ENCODE peak calls at places on chromosomes 16 and 17, in eight cellular contexts. One of them, this sample, is unnamed.

GRCh38 chr17:63974594-63975192 is 2.0 kb upstream of the SCN4A start:
- DNase-seq in AG10803: peak; percentile 41
- DNase-seq in keratinocyte: peak; percentile 60
- DNase-seq in HCT116: peak; percentile 57
- DNase-seq in ovary: no peak
- DNase-seq in neural progenitor cell: no peak
- DNase-seq in psoas muscle: peak; percentile 81
- DNase-seq in retinal pigment epithelial cell: no peak
- DNase-seq in this sample: no peak

GRCh38 chr16:57898961-57899360 is 72.0 kb downstream of the CNGB1 start:
- DNase-seq in AG10803: no peak
- DNase-seq in keratinocyte: no peak
- DNase-seq in HCT116: no peak
- DNase-seq in ovary: no peak
- DNase-seq in neural progenitor cell: peak; percentile 76
- DNase-seq in psoas muscle: no peak
- DNase-seq in retinal pigment epithelial cell: peak; percentile 21
- DNase-seq in this sample: no peak

GRCh38 chr17:65346166-65346565 is 209.0 kb downstream of the RGS9 start:
- DNase-seq in AG10803: no peak
- DNase-seq in keratinocyte: no peak
- DNase-seq in HCT116: no peak
- DNase-seq in ovary: no peak
- DNase-seq in neural progenitor cell: no peak
- DNase-seq in psoas muscle: no peak
- DNase-seq in retinal pigment epithelial cell: no peak
- DNase-seq in this sample: no peak

GRCh38 chr16:66701061-66701460 is 4.5 kb upstream of the CMTM4 start:
- DNase-seq in AG10803: no peak
- DNase-seq in keratinocyte: no peak
- DNase-seq in HCT116: no peak
- DNase-seq in ovary: no peak
- DNase-seq in neural progenitor cell: no peak
- DNase-seq in psoas muscle: no peak
- DNase-seq in retinal pigment epithelial cell: no peak
- DNase-seq in this sample: no peak

GRCh38 chr17:58121925-58122324 is 26.3 kb upstream of the OR4D1 start:
- DNase-seq in AG10803: peak; percentile 29
- DNase-seq in keratinocyte: no peak
- DNase-seq in HCT116: peak; percentile 59
- DNase-seq in ovary: no peak
- DNase-seq in neural progenitor cell: peak; percentile 54
- DNase-seq in psoas muscle: no peak
- DNase-seq in retinal pigment epithelial cell: no peak
- DNase-seq in this sample: no peak

GRCh38 chr17:9401434-9401833 is 174.2 kb downstream of the STX8 start:
- DNase-seq in AG10803: peak; percentile 69
- DNase-seq in keratinocyte: peak; percentile 40
- DNase-seq in HCT116: no peak
- DNase-seq in ovary: no peak
- DNase-seq in neural progenitor cell: no peak
- DNase-seq in psoas muscle: no peak
- DNase-seq in retinal pigment epithelial cell: peak; percentile 15
- DNase-seq in this sample: no peak

GRCh38 chr17:21678451-21679081 is 13.8 kb upstream of the KCNJ18 start:
- DNase-seq in AG10803: no peak
- DNase-seq in keratinocyte: no peak
- DNase-seq in HCT116: no peak
- DNase-seq in ovary: no peak
- DNase-seq in neural progenitor cell: no peak
- DNase-seq in psoas muscle: no peak
- DNase-seq in retinal pigment epithelial cell: no peak
- DNase-seq in this sample: no peak

GRCh38 chr16:31916056-31916488 is 42.5 kb downstream of the ZNF267 start:
- DNase-seq in AG10803: no peak
- DNase-seq in keratinocyte: no peak
- DNase-seq in HCT116: no peak
- DNase-seq in ovary: no peak
- DNase-seq in neural progenitor cell: no peak
- DNase-seq in psoas muscle: no peak
- DNase-seq in retinal pigment epithelial cell: no peak
- DNase-seq in this sample: no peak

GRCh38 chr16:57786632-57787518 is 15.4 kb downstream of the KIFC3 start:
- DNase-seq in AG10803: no peak
- DNase-seq in keratinocyte: no peak
- DNase-seq in HCT116: no peak
- DNase-seq in ovary: peak; percentile 70
- DNase-seq in neural progenitor cell: no peak
- DNase-seq in psoas muscle: peak; percentile 87
- DNase-seq in retinal pigment epithelial cell: no peak
- DNase-seq in this sample: no peak

GRCh38 chr17:10477701-10478100 is 8.3 kb upstream of the MYH4 start:
- DNase-seq in AG10803: no peak
- DNase-seq in keratinocyte: no peak
- DNase-seq in HCT116: no peak
- DNase-seq in ovary: no peak
- DNase-seq in neural progenitor cell: no peak
- DNase-seq in psoas muscle: no peak
- DNase-seq in retinal pigment epithelial cell: no peak
- DNase-seq in this sample: no peak

GRCh38 chr16:49731911-49732310 is 124.0 kb downstream of the ZNF423 start:
- DNase-seq in AG10803: no peak
- DNase-seq in keratinocyte: no peak
- DNase-seq in HCT116: no peak
- DNase-seq in ovary: no peak
- DNase-seq in neural progenitor cell: no peak
- DNase-seq in psoas muscle: no peak
- DNase-seq in retinal pigment epithelial cell: no peak
- DNase-seq in this sample: no peak

GRCh38 chr16:28981517-28981916 is 3.3 kb upstream of the LAT start:
- DNase-seq in AG10803: no peak
- DNase-seq in keratinocyte: no peak
- DNase-seq in HCT116: no peak
- DNase-seq in ovary: no peak
- DNase-seq in neural progenitor cell: peak; percentile 29
- DNase-seq in psoas muscle: no peak
- DNase-seq in retinal pigment epithelial cell: no peak
- DNase-seq in this sample: no peak

GRCh38 chr16:57638381-57638780 is 10.0 kb downstream of the ADGRG1 start:
- DNase-seq in AG10803: no peak
- DNase-seq in keratinocyte: no peak
- DNase-seq in HCT116: no peak
- DNase-seq in ovary: no peak
- DNase-seq in neural progenitor cell: no peak
- DNase-seq in psoas muscle: no peak
- DNase-seq in retinal pigment epithelial cell: no peak
- DNase-seq in this sample: no peak

GRCh38 chr17:15509095-15509494 is 41.7 kb upstream of the CDRT4 start:
- DNase-seq in AG10803: no peak
- DNase-seq in keratinocyte: no peak
- DNase-seq in HCT116: no peak
- DNase-seq in ovary: no peak
- DNase-seq in neural progenitor cell: no peak
- DNase-seq in psoas muscle: no peak
- DNase-seq in retinal pigment epithelial cell: no peak
- DNase-seq in this sample: no peak

GRCh38 chr17:63967953-63968352 is 4.8 kb downstream of the SCN4A start:
- DNase-seq in AG10803: no peak
- DNase-seq in keratinocyte: no peak
- DNase-seq in HCT116: no peak
- DNase-seq in ovary: no peak
- DNase-seq in neural progenitor cell: no peak
- DNase-seq in psoas muscle: peak; percentile 70
- DNase-seq in retinal pigment epithelial cell: no peak
- DNase-seq in this sample: no peak

GRCh38 chr17:27457731-27458523 is 1.7 kb downstream of the KSR1 start:
- DNase-seq in AG10803: peak; percentile 50
- DNase-seq in keratinocyte: no peak
- DNase-seq in HCT116: no peak
- DNase-seq in ovary: no peak
- DNase-seq in neural progenitor cell: peak; percentile 70
- DNase-seq in psoas muscle: no peak
- DNase-seq in retinal pigment epithelial cell: no peak
- DNase-seq in this sample: no peak

GRCh38 chr17:77258638-77259037 is 117.9 kb downstream of the SEC14L1 start:
- DNase-seq in AG10803: no peak
- DNase-seq in keratinocyte: no peak
- DNase-seq in HCT116: no peak
- DNase-seq in ovary: no peak
- DNase-seq in neural progenitor cell: no peak
- DNase-seq in psoas muscle: no peak
- DNase-seq in retinal pigment epithelial cell: no peak
- DNase-seq in this sample: no peak

GRCh38 chr17:77257596-77258458 is 117.1 kb downstream of the SEC14L1 start:
- DNase-seq in AG10803: no peak
- DNase-seq in keratinocyte: no peak
- DNase-seq in HCT116: no peak
- DNase-seq in ovary: no peak
- DNase-seq in neural progenitor cell: no peak
- DNase-seq in psoas muscle: no peak
- DNase-seq in retinal pigment epithelial cell: no peak
- DNase-seq in this sample: no peak

GRCh38 chr17:77257169-77257568 is 116.4 kb downstream of the SEC14L1 start:
- DNase-seq in AG10803: no peak
- DNase-seq in keratinocyte: no peak
- DNase-seq in HCT116: no peak
- DNase-seq in ovary: no peak
- DNase-seq in neural progenitor cell: no peak
- DNase-seq in psoas muscle: no peak
- DNase-seq in retinal pigment epithelial cell: no peak
- DNase-seq in this sample: no peak

GRCh38 chr17:77254961-77255741 is 114.4 kb downstream of the SEC14L1 start:
- DNase-seq in AG10803: peak; percentile 91
- DNase-seq in keratinocyte: peak; percentile 95
- DNase-seq in HCT116: peak; percentile 89
- DNase-seq in ovary: peak; percentile 27
- DNase-seq in neural progenitor cell: peak; percentile 25
- DNase-seq in psoas muscle: no peak
- DNase-seq in retinal pigment epithelial cell: peak; percentile 99
- DNase-seq in this sample: peak; percentile 82

GRCh38 chr17:77256710-77257109 is 115.9 kb downstream of the SEC14L1 start:
- DNase-seq in AG10803: no peak
- DNase-seq in keratinocyte: no peak
- DNase-seq in HCT116: no peak
- DNase-seq in ovary: no peak
- DNase-seq in neural progenitor cell: no peak
- DNase-seq in psoas muscle: no peak
- DNase-seq in retinal pigment epithelial cell: no peak
- DNase-seq in this sample: no peak
- TF ChIP-seq CTCF in AG10803: no peak
- TF ChIP-seq CTCF in keratinocyte: no peak
- TF ChIP-seq CTCF in HCT116: peak; percentile 46
- TF ChIP-seq CTCF in ovary: no peak
- TF ChIP-seq CTCF in neural progenitor cell: no peak
- TF ChIP-seq CTCF in psoas muscle: no peak
- TF ChIP-seq CTCF in retinal pigment epithelial cell: peak; percentile 24
- TF ChIP-seq CTCF in this sample: no peak

GRCh38 chr16:74865922-74866598 is 91.4 kb upstream of the FA2H start:
- DNase-seq in AG10803: peak; percentile 37
- DNase-seq in keratinocyte: no peak
- DNase-seq in HCT116: no peak
- DNase-seq in ovary: no peak
- DNase-seq in neural progenitor cell: peak; percentile 42
- DNase-seq in psoas muscle: no peak
- DNase-seq in retinal pigment epithelial cell: no peak
- DNase-seq in this sample: no peak
- H3K4me3 ChIP-seq in AG10803: no peak overlapping the region
- H3K4me3 ChIP-seq in keratinocyte: no peak overlapping the region
- H3K4me3 ChIP-seq in HCT116: no peak overlapping the region
- H3K4me3 ChIP-seq in ovary: no peak overlapping the region
- H3K4me3 ChIP-seq in neural progenitor cell: no peak overlapping the region
- H3K4me3 ChIP-seq in psoas muscle: no peak overlapping the region
- H3K4me3 ChIP-seq in retinal pigment epithelial cell: no peak overlapping the region
- H3K4me3 ChIP-seq in this sample: no peak overlapping the region

DNA sequence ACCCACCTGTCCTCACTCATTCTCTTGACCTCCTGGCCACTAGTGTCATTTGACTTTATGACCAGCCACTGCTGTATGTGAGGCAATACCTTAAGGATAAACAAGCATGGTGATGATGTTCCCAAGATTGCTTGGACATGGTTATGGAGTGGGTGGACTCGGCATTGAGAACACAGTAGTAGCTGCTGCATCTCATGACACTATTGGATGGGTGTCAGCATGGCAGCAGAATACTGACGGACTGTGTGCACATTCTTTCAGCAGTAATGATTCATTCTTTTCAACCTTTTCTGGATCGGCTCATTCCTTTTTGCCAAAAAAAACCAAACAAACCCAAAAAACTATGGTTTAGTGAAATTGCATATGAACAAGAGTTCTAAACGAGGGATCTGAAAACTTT is 13.5 kb downstream of the SPECC1 start:
- DNase-seq in AG10803: no peak
- DNase-seq in keratinocyte: no peak
- DNase-seq in HCT116: no peak
- DNase-seq in ovary: no peak
- DNase-seq in neural progenitor cell: no peak
- DNase-seq in psoas muscle: no peak
- DNase-seq in retinal pigment epithelial cell: no peak
- DNase-seq in this sample: no peak
- TF ChIP-seq CTCF in AG10803: no peak
- TF ChIP-seq CTCF in keratinocyte: no peak
- TF ChIP-seq CTCF in HCT116: no peak
- TF ChIP-seq CTCF in ovary: no peak
- TF ChIP-seq CTCF in neural progenitor cell: no peak
- TF ChIP-seq CTCF in psoas muscle: no peak
- TF ChIP-seq CTCF in retinal pigment epithelial cell: no peak
- TF ChIP-seq CTCF in this sample: no peak

GRCh38 chr17:1735418-1735817 is 7.3 kb upstream of the SERPINF2 start:
- DNase-seq in AG10803: no peak
- DNase-seq in keratinocyte: no peak
- DNase-seq in HCT116: no peak
- DNase-seq in ovary: no peak
- DNase-seq in neural progenitor cell: no peak
- DNase-seq in psoas muscle: no peak
- DNase-seq in retinal pigment epithelial cell: no peak
- DNase-seq in this sample: no peak
- H3K4me3 ChIP-seq in AG10803: no peak overlapping the region
- H3K4me3 ChIP-seq in keratinocyte: no peak overlapping the region
- H3K4me3 ChIP-seq in HCT116: no peak overlapping the region
- H3K4me3 ChIP-seq in ovary: no peak overlapping the region
- H3K4me3 ChIP-seq in neural progenitor cell: no peak overlapping the region
- H3K4me3 ChIP-seq in psoas muscle: no peak overlapping the region
- H3K4me3 ChIP-seq in retinal pigment epithelial cell: no peak overlapping the region
- H3K4me3 ChIP-seq in this sample: no peak overlapping the region

DNA sequence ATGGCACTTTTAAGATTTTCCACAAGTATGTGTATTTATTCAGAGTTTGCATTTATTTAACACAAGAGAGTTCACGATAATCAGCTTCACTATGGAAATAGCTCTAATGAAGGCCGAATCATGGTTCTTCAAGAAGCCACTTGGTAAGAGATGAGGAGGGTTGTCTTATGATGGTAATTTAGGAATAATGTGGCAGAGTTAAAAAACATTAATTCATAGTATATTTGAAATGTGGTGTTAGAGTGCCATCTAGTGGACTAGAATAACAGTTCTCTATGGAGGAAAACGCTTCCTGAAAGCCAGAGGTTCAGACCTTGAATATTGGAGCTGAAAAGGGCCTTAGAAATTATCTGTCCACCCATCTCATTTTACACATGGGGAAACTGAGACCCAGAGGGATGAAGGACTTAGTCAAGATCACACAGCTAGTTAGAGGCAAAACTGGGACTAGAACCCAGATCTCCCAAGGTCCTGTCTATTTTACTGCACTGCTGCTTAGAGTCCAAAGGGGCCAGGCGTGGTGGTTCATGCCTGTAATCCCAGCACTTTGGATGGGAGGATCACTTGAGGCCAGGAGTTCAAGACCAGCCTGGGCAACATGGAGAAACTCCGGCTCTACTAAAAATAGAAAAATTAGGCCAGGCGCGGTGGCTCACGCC is 33.8 kb upstream of the KPNB1 start:
- DNase-seq in AG10803: peak; percentile 50
- DNase-seq in keratinocyte: no peak
- DNase-seq in HCT116: peak; percentile 52
- DNase-seq in ovary: no peak
- DNase-seq in neural progenitor cell: peak; percentile 69
- DNase-seq in psoas muscle: no peak
- DNase-seq in retinal pigment epithelial cell: no peak
- DNase-seq in this sample: no peak
- TF ChIP-seq CTCF in AG10803: peak; percentile 69
- TF ChIP-seq CTCF in keratinocyte: peak; percentile 62
- TF ChIP-seq CTCF in HCT116: peak; percentile 59
- TF ChIP-seq CTCF in ovary: peak; percentile 73
- TF ChIP-seq CTCF in neural progenitor cell: peak; percentile 84
- TF ChIP-seq CTCF in psoas muscle: peak; percentile 70
- TF ChIP-seq CTCF in retinal pigment epithelial cell: peak; percentile 56
- TF ChIP-seq CTCF in this sample: peak; percentile 66